ENCODE peak calls at places on chromosomes 13 and 19, in eight cellular contexts. A is EL; T is stimulated activated naive B cell treated with anti-CD40 and anti-IgM and Interleukin-4, amounts not matched to agents 10 μg/mL and 1 μg/mL and 100 μg/mL, for 72 hours; C is ACHN; I is neural crest cell; K is cardiac fibroblast; N is astrocyte of the spinal cord; F is breast epithelium. H is an unnamed sample.
A peak's percentile ranks its signal among the peaks of the same experiment; 100 is the strongest.

GRCh38 chr13:34578917-34579316 is 363.2 kb upstream of the NBEA start:
- DNase-seq in K (no peak), T (no peak), N (no peak), I (no peak), C (no peak), A (no peak), F (no peak), H (no peak)

GRCh38 chr13:42525035-42525504 is 48.9 kb upstream of the TNFSF11 start:
- DNase-seq in T (no peak), K (peak; percentile 70), F (no peak), I (no peak), C (peak; percentile 65), A (peak; percentile 40), N (peak; percentile 73), H (no peak)

GRCh38 chr13:23867027-23867491 is 22.1 kb downstream of the MIPEP start:
- DNase-seq in T (no peak), C (no peak), F (no peak), A (peak; percentile 37), K (peak; percentile 33), I (no peak), N (peak; percentile 46), H (no peak)

GRCh38 chr19:38970664-38971532 is 4.6 kb downstream of the FBXO17 start:
- DNase-seq in A (no peak), N (no peak), I (no peak), F (no peak), C (no peak), T (no peak), K (no peak), H (no peak)

GRCh38 chr19:1088419-1089066 is 6.6 kb downstream of the POLR2E start:
- DNase-seq in N (no peak), F (no peak), C (no peak), T (no peak), K (no peak), I (no peak), A (no peak), H (no peak)

GRCh38 chr13:73201601-73202000 is 142.8 kb downstream of the KLF5 start:
- DNase-seq in C (no peak), I (no peak), F (no peak), T (no peak), A (peak; percentile 49), K (no peak), N (no peak), H (no peak)

GRCh38 chr13:28268800-28269223 is 130.5 kb downstream of the PAN3 start:
- DNase-seq in I (no peak), C (no peak), F (no peak), N (no peak), A (no peak), K (no peak), T (no peak), H (no peak)

GRCh38 chr19:33458807-33459206 is 62.8 kb downstream of the PEPD start:
- DNase-seq in F (peak; percentile 37), K (no peak), T (no peak), A (no peak), C (no peak), N (no peak), I (no peak), H (no peak)

GRCh38 chr19:50497030-50497420 is 14.0 kb downstream of the JOSD2 start:
- DNase-seq in N (no peak), K (no peak), I (no peak), A (no peak), C (no peak), T (no peak), F (no peak), H (no peak)

GRCh38 chr19:38596057-38596981 is 21.4 kb downstream of the MAP4K1 start:
- DNase-seq in F (no peak), A (peak; percentile 18), T (no peak), C (peak; percentile 51), I (peak; percentile 65), K (no peak), N (peak; percentile 3), H (peak; percentile 95)

GRCh38 chr13:24356270-24356669 is 46.9 kb downstream of the C1QTNF9 start:
- DNase-seq in A (no peak), N (no peak), F (no peak), K (no peak), T (no peak), I (no peak), C (no peak), H (no peak)

GRCh38 chr13:78940444-78940843 is 281.5 kb upstream of the OBI1 start:
- DNase-seq in N (no peak), I (no peak), T (no peak), A (no peak), C (no peak), F (no peak), K (no peak), H (no peak)

GRCh38 chr13:114264886-114265611 is 16.4 kb upstream of the UPF3A start:
- DNase-seq in K (no peak), A (peak; percentile 91), I (no peak), C (no peak), N (peak; percentile 78), F (no peak), T (no peak), H (no peak)

GRCh38 chr19:6697291-6697690 is 23.2 kb downstream of the C3 start:
- DNase-seq in C (no peak), A (no peak), N (no peak), F (no peak), I (no peak), T (no peak), K (no peak), H (no peak)

H was measured in nephron progenitor cell.